ENCODE peak calls at places on chromosomes 1 and 21, in six cellular contexts. S, U, H, J, K and N are unnamed samples. For H3K27me3, the result is how much of the 10 kb centered on the place peaks cover.

GRCh38 chr1:223454959-223455358 is 61.7 kb downstream of the CCDC185 start:
- DNase-seq in K (no peak), J (no peak), S (no peak), U (no peak), H (no peak), N (no peak)

GRCh38 chr1:40829631-40830245 is 32.4 kb downstream of the CITED4 start:
- DNase-seq in U (no peak), S (no peak), H (no peak), K (no peak), J (no peak), N (no peak)

GRCh38 chr1:30668026-30668425 is 55.4 kb downstream of the MATN1 start:
- DNase-seq in J (peak), K (no peak), H (no peak), S (no peak), U (no peak), N (no peak)

GRCh38 chr1:91791691-91792392 is 94.1 kb downstream of the TGFBR3 start:
- DNase-seq in S (no peak), K (no peak), U (no peak), H (no peak), J (no peak), N (no peak)

GRCh38 chr1:172005856-172006255 is 164.6 kb downstream of the DNM3 start:
- DNase-seq in J (no peak), H (no peak), U (no peak), S (no peak), K (no peak), N (no peak)

GRCh38 chr1:110433803-110434202 is 17.1 kb upstream of the PROK1 start:
- DNase-seq in J (no peak), U (peak), S (no peak), H (peak), K (peak), N (peak)

GRCh38 chr1:76083189-76083588 is 8.6 kb downstream of the ST6GALNAC3 start:
- DNase-seq in K (no peak), S (no peak), H (no peak), J (no peak), U (no peak), N (peak)

GRCh38 chr1:30681782-30682181 is 41.6 kb downstream of the MATN1 start:
- DNase-seq in U (no peak), H (no peak), S (no peak), J (no peak), K (no peak), N (no peak)

GRCh38 chr1:52944566-52944965 is 17.5 kb downstream of the SCP2 start:
- DNase-seq in U (no peak), K (no peak), S (no peak), H (no peak), J (no peak), N (no peak)

GRCh38 chr1:220335668-220336067 is 63.4 kb upstream of the RAB3GAP2 start:
- DNase-seq in U (no peak), J (no peak), K (no peak), H (no peak), S (no peak), N (peak)

GRCh38 chr21:45981154-45981606 is 390 bp upstream of the COL6A1 start:
- DNase-seq in K (peak), U (peak), S (peak), J (peak), H (peak), N (peak)

GRCh38 chr1:222817529-222817928 is 2.7 kb downstream of the DISP1 start:
- DNase-seq in S (peak), J (no peak), U (no peak), H (no peak), K (no peak), N (no peak)

GRCh38 chr1:232622981-232623380 is 7.0 kb downstream of the SIPA1L2 start:
- DNase-seq in U (no peak), S (no peak), K (no peak), H (no peak), J (peak), N (no peak)

GRCh38 chr1:203649551-203650011 is 22.9 kb downstream of the ATP2B4 start:
- DNase-seq in K (no peak), J (no peak), H (no peak), S (no peak), U (no peak), N (no peak)

GRCh38 chr1:17207046-17207445 is 2.1 kb downstream of the PADI1 start:
- DNase-seq in J (peak), U (no peak), K (no peak), S (no peak), H (no peak), N (peak)

GRCh38 chr1:151133339-151133761 is 13.1 kb downstream of the SEMA6C start:
- DNase-seq in J (no peak), K (no peak), H (peak), S (no peak), U (no peak), N (no peak)

GRCh38 chr1:59146651-59147358 is 150.1 kb upstream of the FGGY start:
- DNase-seq in J (peak), S (peak), U (peak), K (no peak), H (peak), N (peak)

GRCh38 chr21:41052820-41053555 is 115.0 kb upstream of the BACE2 start:
- DNase-seq in J (no peak), H (no peak), K (no peak), U (no peak), S (no peak), N (no peak)

GRCh38 chr1:230858918-230859819 is 9.2 kb downstream of the C1orf198 start:
- DNase-seq in K (no peak), U (no peak), H (no peak), S (peak), J (no peak), N (no peak)

GRCh38 chr1:36136535-36136934 is 11.5 kb upstream of the COL8A2 start:
- DNase-seq in U (peak), J (no peak), H (no peak), S (peak), K (no peak), N (peak)

GRCh38 chr1:159959451-159959850 is 5.4 kb upstream of the SLAMF9 start:
- DNase-seq in U (no peak), H (no peak), S (no peak), K (no peak), J (no peak), N (no peak)

GRCh38 chr1:245054105-245054831 is 100.5 kb upstream of the KIF26B start:
- DNase-seq in U (no peak), S (no peak), H (no peak), J (no peak), K (no peak), N (no peak)

GRCh38 chr21:26835027-26835713 is 10.0 kb downstream of the ADAMTS1 start:
- DNase-seq in H (no peak), S (no peak), K (no peak), U (no peak), J (no peak), N (no peak)

GRCh38 chr1:159826436-159827101 is at the start of gene SLAMF8:
- DNase-seq in S (no peak), K (no peak), J (peak), U (peak), H (no peak), N (peak)

GRCh38 chr1:27011058-27011764 is 1.4 kb downstream of the TENT5B start:
- DNase-seq in H (peak), S (peak), K (peak), J (peak), U (peak), N (peak)

GRCh38 chr21:26028183-26028582 is 142.4 kb downstream of the APP start:
- DNase-seq in U (no peak), J (no peak), S (no peak), H (no peak), K (no peak), N (no peak)

GRCh38 chr1:59967141-59967697 is 40.6 kb upstream of the CYP2J2 start:
- DNase-seq in J (no peak), H (no peak), S (no peak), U (no peak), K (peak), N (no peak)

GRCh38 chr1:29084196-29084521 is 39.5 kb downstream of the TMEM200B start:
- DNase-seq in J (no peak), H (no peak), U (no peak), K (no peak), S (no peak), N (no peak)

GRCh38 chr1:232664844-232665777 is 35.2 kb upstream of the SIPA1L2 start:
- DNase-seq in H (no peak), U (no peak), S (no peak), J (no peak), K (no peak), N (no peak)

GRCh38 chr1:1755426-1755825 is 22.8 kb downstream of the NADK start:
- DNase-seq in S (no peak), K (no peak), U (no peak), J (no peak), H (no peak), N (no peak)

GRCh38 chr1:220690140-220691038 is at the start of gene C1orf115:
- DNase-seq in J (peak), U (peak), K (peak), H (peak), S (peak), N (peak)

GRCh38 chr21:45724994-45725843 is 81.7 kb downstream of the PCBP3 start:
- DNase-seq in J (no peak), K (no peak), S (no peak), H (no peak), U (no peak), N (no peak)

GRCh38 chr1:1554926-1555915 is 14.8 kb upstream of the TMEM240 start:
- DNase-seq in S (peak), J (no peak), K (peak), H (no peak), U (no peak), N (peak)

GRCh38 chr1:210292276-210292851 is 36.3 kb upstream of the HHAT start:
- DNase-seq in J (peak), K (peak), S (no peak), U (peak), H (peak), N (peak)

GRCh38 chr1:150151291-150152181 is 1.8 kb downstream of the PLEKHO1 start:
- DNase-seq in H (no peak), S (no peak), U (peak), K (peak), J (peak), N (peak)

GRCh38 chr1:200090252-200091159 is 63.0 kb downstream of the NR5A2 start:
- DNase-seq in H (no peak), U (no peak), S (no peak), J (no peak), K (peak), N (no peak)

DNA sequence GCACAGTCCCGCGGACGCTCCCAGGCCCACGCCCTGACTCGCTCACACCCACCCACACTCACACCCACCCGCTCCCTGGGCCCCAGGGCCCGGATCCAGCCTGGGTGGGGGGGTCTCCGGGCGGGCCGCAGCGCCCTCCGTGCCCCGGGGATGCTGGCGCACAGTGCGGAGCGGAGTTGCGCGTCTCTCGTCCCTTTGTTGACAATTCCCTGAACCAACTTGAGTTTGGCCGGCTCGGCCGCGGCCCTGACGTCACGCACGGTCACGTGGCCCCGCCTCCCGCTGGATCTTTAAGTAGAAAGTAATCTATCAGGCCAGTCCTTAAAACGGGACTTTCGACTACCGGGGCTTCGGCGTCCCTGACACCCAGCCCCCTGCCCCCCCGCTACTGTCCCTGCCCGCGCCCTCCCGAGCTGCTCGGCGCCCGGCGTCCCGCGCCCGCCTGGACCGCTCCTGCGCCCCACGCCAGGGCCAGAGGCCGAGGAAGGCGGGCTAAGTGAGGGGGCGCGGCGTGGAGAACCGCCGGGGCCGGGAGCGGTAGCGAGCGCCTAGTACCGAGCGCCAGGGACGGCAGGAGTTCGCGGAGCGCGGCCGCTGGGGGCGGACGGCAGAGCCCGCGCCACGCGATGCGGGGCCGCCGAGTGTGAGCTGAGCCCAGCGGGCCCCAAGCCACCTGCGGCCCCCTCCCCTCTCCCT is at the start of gene FOXD3:
- DNase-seq in H (peak), K (peak), S (peak), U (peak), J (peak), N (peak)
- H3K27me3 ChIP-seq in H (under half), K (under half), S (half or more), U (half or more), J (half or more), N (half or more)

GRCh38 chr1:153437236-153437635 is 20.9 kb downstream of the S100A7A start:
- DNase-seq in H (no peak), J (no peak), U (no peak), S (no peak), K (no peak), N (no peak)
- H3K27me3 ChIP-seq in H (under half), J (under half), U (under half), S (under half), K (under half), N (under half)

DNA sequence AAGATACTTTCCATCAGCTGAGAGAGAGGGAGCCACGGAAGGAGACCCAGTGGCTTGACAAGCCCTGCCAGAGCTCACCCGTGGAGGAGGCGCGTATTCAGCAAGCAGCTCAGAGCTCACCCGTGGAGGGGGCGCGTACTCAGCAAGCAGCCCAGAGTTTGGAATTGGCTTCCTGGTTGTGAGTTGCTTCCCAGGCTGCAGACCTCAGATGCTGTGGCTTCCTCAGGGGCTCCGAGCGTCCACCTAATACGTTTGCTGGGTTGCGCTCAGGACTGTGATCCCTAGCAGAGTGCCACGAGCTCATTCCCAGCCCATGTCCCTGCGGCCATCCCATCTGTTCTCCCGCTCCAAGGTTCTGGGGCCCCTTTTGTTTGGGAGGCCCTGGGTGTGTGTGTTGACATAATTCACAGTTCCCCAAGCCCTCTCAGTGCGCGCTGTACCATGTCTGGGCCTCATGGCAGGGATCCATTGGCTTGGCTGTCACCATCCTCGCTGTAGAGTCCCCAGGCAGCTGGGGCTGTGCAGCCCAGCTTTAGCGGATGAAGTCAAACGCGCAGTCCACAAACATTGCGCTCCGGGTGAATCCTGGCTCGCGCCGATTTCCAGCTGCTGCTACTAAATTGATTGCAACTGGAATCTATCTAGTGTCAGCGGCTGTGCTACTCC is 3.6 kb downstream of the AJAP1 start:
- DNase-seq in K (no peak), J (no peak), S (no peak), U (no peak), H (no peak), N (peak)
- H3K27me3 ChIP-seq in K (under half), J (half or more), S (under half), U (half or more), H (under half), N (under half)

DNA sequence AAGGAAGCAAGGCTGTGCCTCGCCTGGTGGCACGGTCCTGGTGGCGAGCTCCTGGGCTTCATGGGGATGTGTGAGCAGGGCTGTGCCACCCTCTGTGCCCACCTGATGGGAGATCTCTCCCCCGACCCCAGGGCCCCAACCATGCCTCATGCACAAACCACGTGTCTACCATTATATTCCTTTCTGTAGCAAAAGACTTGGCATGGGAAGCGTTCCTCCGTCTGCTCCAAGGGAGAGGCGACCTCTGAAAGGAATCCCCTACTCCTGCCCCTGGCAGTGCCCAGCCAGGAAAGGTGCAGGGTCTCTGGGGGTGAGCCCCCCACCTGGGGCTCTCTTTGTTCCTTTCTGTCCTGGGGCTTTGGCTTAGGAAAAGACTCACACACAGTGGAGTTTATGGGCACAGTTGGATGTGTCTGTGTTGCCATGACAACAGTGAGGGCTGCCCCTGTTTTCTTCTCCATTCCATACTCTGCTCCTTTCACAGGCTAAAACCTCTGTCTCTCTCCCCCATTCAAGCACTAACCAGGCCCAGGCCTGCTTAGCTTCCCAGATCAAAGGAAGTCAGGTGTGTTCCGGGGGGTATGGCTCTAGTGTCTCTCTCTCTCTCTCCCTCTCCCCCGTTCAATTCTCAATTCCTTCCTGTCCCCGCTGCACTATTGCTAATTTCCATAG is 21.4 kb upstream of the LRRN2 start:
- DNase-seq in U (no peak), K (no peak), J (no peak), S (no peak), H (no peak), N (no peak)
- H3K27me3 ChIP-seq in U (under half), K (under half), J (under half), S (under half), H (under half), N (under half)

GRCh38 chr1:115515270-115515669 is 126.5 kb upstream of the VANGL1 start:
- DNase-seq in K (no peak), S (no peak), U (no peak), H (no peak), J (no peak), N (no peak)
- H3K27me3 ChIP-seq in K (under half), S (under half), U (under half), H (under half), J (under half), N (under half)

DNA sequence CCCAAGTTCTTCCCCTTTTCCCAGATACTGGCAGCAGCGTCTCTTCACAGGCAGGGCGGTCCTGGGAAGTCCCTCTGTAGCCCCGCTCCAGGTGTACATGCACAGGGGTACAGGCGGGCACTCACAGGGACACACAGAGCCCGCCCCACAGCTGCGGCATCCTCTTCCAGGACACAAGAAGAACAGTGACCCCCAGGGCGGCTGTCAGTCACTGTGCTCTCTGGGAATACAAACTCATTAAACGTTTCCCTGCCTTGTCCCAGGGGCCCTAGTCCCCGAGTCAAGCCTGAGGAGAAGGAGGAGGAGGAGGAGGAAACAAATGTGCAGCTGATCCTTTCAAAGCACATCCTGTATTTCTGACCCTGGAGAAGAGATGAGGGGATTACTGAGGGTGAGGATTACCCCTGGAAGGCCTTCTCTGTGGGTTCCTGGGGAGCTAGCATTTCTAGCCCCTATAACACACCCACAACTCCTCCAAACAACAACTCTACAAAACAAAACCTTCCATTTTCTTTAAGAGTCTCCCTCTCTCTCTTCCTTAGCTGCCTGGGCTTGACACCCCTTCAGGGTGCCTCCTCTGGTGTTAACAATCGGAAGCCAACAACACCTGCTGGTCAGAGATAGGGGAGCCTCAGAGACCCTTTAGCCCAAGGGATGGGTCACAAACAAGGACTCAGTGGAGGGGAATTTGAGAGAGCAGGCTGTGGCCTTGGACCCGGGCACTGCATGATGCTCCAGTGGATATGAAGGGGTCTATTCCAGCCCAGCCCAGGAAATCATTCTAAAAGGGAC is 28.4 kb upstream of the DMBX1 start:
- DNase-seq in U (no peak), J (no peak), H (no peak), K (peak), S (no peak), N (no peak)
- H3K27me3 ChIP-seq in U (under half), J (under half), H (under half), K (under half), S (under half), N (under half)

GRCh38 chr1:3351300-3352083 is 103.0 kb upstream of the ARHGEF16 start:
- DNase-seq in H (peak), K (no peak), J (no peak), U (no peak), S (no peak), N (no peak)
- H3K27me3 ChIP-seq in H (under half), K (under half), J (under half), U (under half), S (under half), N (under half)

GRCh38 chr1:42937836-42938595 is 20.7 kb downstream of the SLC2A1 start:
- DNase-seq in H (no peak), U (no peak), J (peak), S (no peak), K (no peak), N (no peak)
- H3K27me3 ChIP-seq in H (under half), U (under half), J (under half), S (under half), K (under half), N (under half)